ENCODE peak calls at places on chromosomes 2 and 18, in eight cellular contexts. J, I, X, K, E, T, N and V are unnamed samples.

GRCh38 chr2:207437857-207438166 is 92.0 kb upstream of the CREB1 start:
- DNase-seq in J (peak), I (no peak), X (no peak), K (no peak), E (no peak), T (no peak), N (no peak), V (no peak)

GRCh38 chr2:58562281-58562680 is 321.2 kb upstream of the FANCL start:
- DNase-seq in J (no peak), I (no peak), X (no peak), K (no peak), E (no peak), T (no peak), N (peak), V (no peak)

GRCh38 chr2:69017080-69017479 is 4.1 kb downstream of the ANTXR1 start:
- DNase-seq in J (peak), I (no peak), X (no peak), K (peak), E (no peak), T (no peak), N (peak), V (no peak)

GRCh38 chr18:59660976-59661743 is 36.1 kb downstream of the CCBE1 start:
- DNase-seq in J (peak), I (no peak), X (no peak), K (peak), E (no peak), T (no peak), N (peak), V (no peak)

GRCh38 chr18:52152036-52152435 is 188.0 kb upstream of the DCC start:
- DNase-seq in J (no peak), I (no peak), X (no peak), K (no peak), E (no peak), T (no peak), N (no peak), V (no peak)

GRCh38 chr2:203891474-203891873 is 23.9 kb downstream of the CTLA4 start:
- DNase-seq in J (no peak), I (no peak), X (no peak), K (no peak), E (no peak), T (no peak), N (peak), V (no peak)

GRCh38 chr2:224111576-224111975 is 72.5 kb upstream of the SERPINE2 start:
- DNase-seq in J (no peak), I (peak), X (no peak), K (peak), E (no peak), T (no peak), N (peak), V (no peak)

GRCh38 chr2:167943877-167944276 is 303.5 kb downstream of the STK39 start:
- DNase-seq in J (peak), I (no peak), X (no peak), K (peak), E (no peak), T (no peak), N (no peak), V (no peak)

GRCh38 chr18:50902797-50903196 is 23.9 kb downstream of the ME2 start:
- DNase-seq in J (no peak), I (no peak), X (no peak), K (no peak), E (no peak), T (no peak), N (no peak), V (no peak)

GRCh38 chr2:31075936-31076590 is 62.2 kb downstream of the GALNT14 start:
- DNase-seq in J (peak), I (no peak), X (no peak), K (no peak), E (no peak), T (no peak), N (peak), V (no peak)

GRCh38 chr2:937530-937929 is 13.1 kb upstream of the SNTG2 start:
- DNase-seq in J (no peak), I (no peak), X (no peak), K (no peak), E (no peak), T (no peak), N (no peak), V (no peak)

DNA sequence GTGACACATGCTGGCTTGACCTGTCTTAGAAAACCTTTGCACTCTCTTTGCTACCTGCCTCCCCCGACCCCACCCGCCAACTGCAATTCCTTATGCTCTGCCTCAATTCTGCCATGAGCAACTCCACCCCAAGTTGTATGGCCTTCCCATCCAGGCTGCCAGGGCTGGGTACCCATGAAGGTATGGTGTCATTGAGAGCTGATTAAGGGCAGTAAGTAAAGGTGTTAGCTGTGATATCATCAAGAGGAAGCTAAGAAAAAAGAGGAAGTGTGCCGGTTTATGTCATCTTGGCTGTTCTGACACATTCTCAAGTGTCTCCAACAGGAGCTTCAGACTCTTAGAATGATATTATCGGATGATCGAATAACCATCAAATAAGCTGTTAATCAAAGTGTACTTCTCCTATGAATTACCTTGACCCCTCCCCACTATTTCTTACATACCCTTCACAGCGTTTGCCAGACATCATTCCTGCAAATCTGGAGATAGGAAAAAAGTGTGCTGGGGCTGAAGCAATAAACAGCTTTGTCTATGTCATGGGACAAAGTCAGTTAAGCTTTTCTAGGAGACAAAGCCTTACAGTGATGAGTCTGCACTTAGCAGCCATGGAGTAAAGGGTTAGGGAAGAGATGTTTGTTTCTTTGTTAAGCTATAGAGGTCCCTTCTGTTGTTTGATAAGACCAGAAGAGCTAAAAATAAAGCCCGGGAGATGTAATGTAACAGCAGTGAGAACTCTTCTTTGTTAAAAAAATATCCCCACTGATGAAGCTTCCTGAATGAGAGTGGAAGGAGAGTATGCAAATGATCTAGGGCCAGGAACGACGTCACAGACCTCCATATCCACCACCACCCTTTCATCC is 40.4 kb upstream of the SMAD2 start:
- DNase-seq in J (no peak), I (no peak), X (no peak), K (no peak), E (no peak), T (no peak), N (no peak), V (no peak)
- H3K27ac ChIP-seq in J (no peak), I (no peak), X (no peak), K (no peak), E (no peak), T (no peak), N (no peak), V (no peak)

GRCh38 chr2:120740375-120740764 is 4.7 kb downstream of the GLI2 start:
- DNase-seq in J (no peak), I (no peak), X (no peak), K (no peak), E (peak), T (peak), N (no peak), V (no peak)

GRCh38 chr2:120743657-120744056 is 8.0 kb downstream of the GLI2 start:
- DNase-seq in J (no peak), I (no peak), X (no peak), K (no peak), E (no peak), T (no peak), N (no peak), V (no peak)

GRCh38 chr2:120740765-120741513 is 5.3 kb downstream of the GLI2 start:
- DNase-seq in J (peak), I (no peak), X (no peak), K (peak), E (peak), T (peak), N (no peak), V (no peak)

GRCh38 chr2:120738786-120739771 is 3.4 kb downstream of the GLI2 start:
- DNase-seq in J (no peak), I (no peak), X (no peak), K (no peak), E (peak), T (peak), N (no peak), V (no peak)

GRCh38 chr2:120741514-120742448 is 6.1 kb downstream of the GLI2 start:
- DNase-seq in J (peak), I (no peak), X (no peak), K (no peak), E (peak), T (peak), N (peak), V (no peak)
- H3K9ac ChIP-seq in J (peak), I (no peak), X (no peak), K (peak), E (peak), T (peak), N (peak), V (no peak)

DNA sequence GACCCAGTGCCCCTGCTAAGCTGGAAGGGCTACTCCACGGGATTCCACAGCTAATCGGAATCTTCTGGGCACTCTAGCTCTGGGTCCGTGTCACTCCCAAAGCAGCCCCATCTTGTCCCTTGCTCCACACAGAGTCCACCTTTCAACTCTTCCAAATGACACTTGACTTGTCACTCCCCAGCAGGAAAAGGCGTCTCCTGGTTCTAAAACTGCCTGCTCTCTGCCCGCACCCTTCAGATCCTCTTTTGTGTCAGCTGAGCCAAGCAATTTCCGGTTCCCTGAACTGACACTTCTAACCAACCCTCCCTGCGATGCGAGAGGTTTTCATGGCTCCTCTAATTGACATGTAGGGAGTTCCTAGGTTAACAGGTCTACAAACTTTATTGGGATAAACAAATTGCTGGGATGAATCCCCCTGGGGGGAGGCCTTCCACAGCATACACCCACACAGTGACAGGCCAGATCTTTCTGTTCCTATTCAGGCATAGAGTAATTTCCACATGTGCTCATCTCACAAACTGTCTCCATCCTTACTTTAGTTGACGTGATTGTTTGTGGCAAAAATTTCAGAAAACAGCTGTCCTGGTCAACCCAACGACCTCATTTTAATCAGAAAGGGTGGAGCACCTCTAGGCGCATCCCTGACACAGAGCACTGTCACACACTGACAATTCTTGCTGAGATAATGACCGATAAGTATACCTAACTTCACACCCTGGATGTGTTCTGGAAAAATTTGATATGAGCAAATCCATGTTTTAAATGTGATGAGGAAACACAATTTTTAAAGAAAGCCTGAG is 104.9 kb downstream of the RBMS1 start:
- DNase-seq in J (no peak), I (no peak), X (no peak), K (no peak), E (no peak), T (peak), N (peak), V (no peak)
- H3K4me3 ChIP-seq in J (no peak), I (no peak), X (no peak), K (no peak), E (no peak), T (no peak), N (peak), V (no peak)

DNA sequence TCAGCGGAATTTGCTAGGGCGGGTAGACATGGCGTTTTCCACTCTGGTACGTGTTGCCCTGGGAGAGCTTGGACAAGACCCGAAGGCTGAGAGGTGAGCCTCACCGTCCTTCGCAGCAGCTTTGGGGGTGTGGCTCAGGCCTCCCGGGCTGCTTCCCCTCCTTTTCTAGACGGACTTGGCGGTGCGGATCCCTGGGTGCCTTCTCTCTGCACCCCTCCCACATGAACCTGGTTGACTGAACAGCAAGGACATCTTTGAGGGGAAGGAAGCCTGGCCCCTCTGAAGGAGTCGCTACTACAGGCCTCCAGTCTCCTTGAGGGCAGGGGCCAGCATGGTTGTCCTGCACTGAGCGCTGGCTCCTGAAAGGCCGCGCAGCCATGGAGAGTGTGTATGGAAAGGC is 9.7 kb downstream of the CNNM4 start:
- DNase-seq in J (no peak), I (no peak), X (no peak), K (no peak), E (no peak), T (no peak), N (no peak), V (no peak)
- H3K27ac ChIP-seq in J (no peak), I (no peak), X (no peak), K (no peak), E (no peak), T (no peak), N (no peak), V (no peak)